ENCODE peak calls at places on chromosomes 12 and 14, in six cellular contexts. Y, N, X, K, D and F are unnamed samples.

GRCh38 chr14:92783813-92784431 is 10.2 kb upstream of the GOLGA5 start:
- DNase-seq in Y (peak), N (peak), X (no peak), K (peak), D (peak), F (no peak)

GRCh38 chr12:21334100-21334499 is 617 bp downstream of the SLCO1A2 start:
- DNase-seq in Y (no peak), N (no peak), X (no peak), K (no peak), D (no peak), F (no peak)

GRCh38 chr12:58346032-58346632 is 404.8 kb downstream of the ATP23 start:
- DNase-seq in Y (peak), N (peak), X (no peak), K (peak), D (peak), F (no peak)

GRCh38 chr12:121802485-121802842 is 1.3 kb upstream of the SETD1B start:
- DNase-seq in Y (no peak), N (no peak), X (no peak), K (no peak), D (no peak), F (no peak)

GRCh38 chr12:124094733-124095132 is 121.7 kb downstream of the ZNF664 start:
- DNase-seq in Y (no peak), N (peak), X (no peak), K (no peak), D (no peak), F (no peak)

GRCh38 chr12:3533703-3534386 is 42.8 kb downstream of the PRMT8 start:
- DNase-seq in Y (no peak), N (no peak), X (no peak), K (no peak), D (no peak), F (peak)

GRCh38 chr12:64889434-64890216 is 65.2 kb downstream of the TBC1D30 start:
- DNase-seq in Y (peak), N (no peak), X (no peak), K (no peak), D (peak), F (no peak)

GRCh38 chr12:111673503-111673902 is 12.3 kb downstream of the BRAP start:
- DNase-seq in Y (peak), N (peak), X (no peak), K (peak), D (peak), F (no peak)

GRCh38 chr14:89618821-89619551 is 202.0 kb upstream of the FOXN3 start:
- DNase-seq in Y (peak), N (peak), X (no peak), K (peak), D (peak), F (peak)

GRCh38 chr12:14238224-14238792 is 127.2 kb upstream of the ATF7IP start:
- DNase-seq in Y (peak), N (peak), X (no peak), K (no peak), D (no peak), F (no peak)

GRCh38 chr12:2642896-2643425 is 151.8 kb upstream of the FKBP4 start:
- DNase-seq in Y (no peak), N (no peak), X (no peak), K (no peak), D (no peak), F (no peak)

GRCh38 chr12:119200601-119201000 is 21.9 kb downstream of the HSPB8 start:
- DNase-seq in Y (no peak), N (no peak), X (no peak), K (no peak), D (no peak), F (no peak)

GRCh38 chr12:15789215-15790171 is at the start of gene EPS8:
- DNase-seq in Y (peak), N (peak), X (peak), K (no peak), D (peak), F (peak)

GRCh38 chr12:105330938-105331804 is 680 bp downstream of the C12orf75 start:
- DNase-seq in Y (no peak), N (peak), X (no peak), K (no peak), D (no peak), F (no peak)

GRCh38 chr14:104101651-104102281 is 16.3 kb downstream of the ASPG start:
- DNase-seq in Y (no peak), N (no peak), X (no peak), K (no peak), D (no peak), F (no peak)

GRCh38 chr12:119412811-119413794 is 78.6 kb downstream of the CCDC60 start:
- DNase-seq in Y (peak), N (peak), X (no peak), K (peak), D (peak), F (peak)

GRCh38 chr12:98939350-98939749 is 294.3 kb downstream of the APAF1 start:
- DNase-seq in Y (peak), N (peak), X (no peak), K (no peak), D (peak), F (no peak)

GRCh38 chr14:99892406-99892805 is 99.2 kb downstream of the EML1 start:
- DNase-seq in Y (peak), N (no peak), X (no peak), K (no peak), D (no peak), F (no peak)

GRCh38 chr12:42652048-42652447 is 62.5 kb upstream of the PRICKLE1 start:
- DNase-seq in Y (no peak), N (peak), X (no peak), K (no peak), D (no peak), F (no peak)

GRCh38 chr14:94132285-94132887 is 3.0 kb upstream of the IFI27L2 start:
- DNase-seq in Y (peak), N (peak), X (no peak), K (no peak), D (peak), F (no peak)

GRCh38 chr12:118059645-118060275 is 1.2 kb downstream of the WSB2 start:
- DNase-seq in Y (peak), N (no peak), X (no peak), K (no peak), D (no peak), F (no peak)

GRCh38 chr14:92480856-92481255 is 32.7 kb upstream of the RIN3 start:
- DNase-seq in Y (no peak), N (no peak), X (no peak), K (no peak), D (no peak), F (no peak)

GRCh38 chr14:59126714-59127436 is 61.6 kb upstream of the DAAM1 start:
- DNase-seq in Y (peak), N (peak), X (no peak), K (peak), D (peak), F (no peak)

GRCh38 chr14:72553161-72553560 is 340.7 kb downstream of the DPF3 start:
- DNase-seq in Y (peak), N (no peak), X (no peak), K (no peak), D (no peak), F (no peak)

GRCh38 chr14:63039800-63040380 is 5.4 kb downstream of the KCNH5 start:
- DNase-seq in Y (peak), N (peak), X (no peak), K (no peak), D (peak), F (no peak)

GRCh38 chr14:37384870-37385596 is 187.3 kb downstream of the MIPOL1 start:
- DNase-seq in Y (no peak), N (peak), X (no peak), K (peak), D (peak), F (no peak)

GRCh38 chr12:90896164-90896563 is 58.8 kb downstream of the CCER1 start:
- DNase-seq in Y (peak), N (no peak), X (no peak), K (no peak), D (no peak), F (no peak)

GRCh38 chr12:571795-572531 is 91.3 kb downstream of the NINJ2 start:
- DNase-seq in Y (no peak), N (peak), X (no peak), K (no peak), D (peak), F (no peak)

GRCh38 chr12:69247253-69248018 is 8.1 kb downstream of the CPSF6 start:
- DNase-seq in Y (no peak), N (no peak), X (no peak), K (no peak), D (no peak), F (no peak)

GRCh38 chr14:38309522-38310262 is 53.8 kb upstream of the CLEC14A start:
- DNase-seq in Y (no peak), N (no peak), X (no peak), K (no peak), D (no peak), F (no peak)

GRCh38 chr12:7079826-7080125 is 12.5 kb downstream of the C1R start:
- DNase-seq in Y (peak), N (peak), X (no peak), K (no peak), D (no peak), F (no peak)

GRCh38 chr12:121799842-121800693 is 3.7 kb upstream of the SETD1B start:
- DNase-seq in Y (peak), N (peak), X (no peak), K (peak), D (peak), F (no peak)

GRCh38 chr14:69270795-69271708 is 11.1 kb downstream of the GALNT16 start:
- DNase-seq in Y (peak), N (no peak), X (no peak), K (no peak), D (no peak), F (no peak)

GRCh38 chr12:130799051-130799450 is 40.0 kb downstream of the STX2 start:
- DNase-seq in Y (peak), N (no peak), X (no peak), K (no peak), D (no peak), F (no peak)

GRCh38 chr12:10223208-10223607 is 10.5 kb downstream of the GABARAPL1 start:
- DNase-seq in Y (no peak), N (no peak), X (no peak), K (no peak), D (no peak), F (peak)

GRCh38 chr12:6570264-6570887 is 2.3 kb upstream of the NOP2 start:
- DNase-seq in Y (no peak), N (peak), X (no peak), K (peak), D (peak), F (peak)

GRCh38 chr14:73467377-73467776 is 9.0 kb upstream of the NUMB start:
- DNase-seq in Y (peak), N (no peak), X (no peak), K (peak), D (no peak), F (no peak)

GRCh38 chr14:75917322-75918251 is 64.2 kb downstream of the TGFB3 start:
- DNase-seq in Y (no peak), N (no peak), X (no peak), K (no peak), D (no peak), F (no peak)
- TF ChIP-seq CEBPB in Y (no peak), N (no peak), X (no peak), K (no peak), D (no peak), F (no peak)

GRCh38 chr12:81170072-81170471 is 92.2 kb downstream of the ACSS3 start:
- DNase-seq in Y (peak), N (no peak), X (no peak), K (no peak), D (no peak), F (no peak)
- TF ChIP-seq RFX5 in Y (no peak), N (no peak), X (no peak), K (no peak), D (no peak), F (no peak)

GRCh38 chr12:101087903-101088302 is 122.1 kb downstream of the SLC5A8 start:
- DNase-seq in Y (no peak), N (no peak), X (no peak), K (no peak), D (peak), F (no peak)
- TF ChIP-seq CEBPB in Y (no peak), N (no peak), X (no peak), K (no peak), D (no peak), F (no peak)

GRCh38 chr12:54984602-54985376 is at the start of gene TESPA1:
- DNase-seq in Y (no peak), N (no peak), X (peak), K (peak), D (no peak), F (no peak)
- TF ChIP-seq RFX5 in Y (no peak), N (no peak), X (no peak), K (no peak), D (no peak), F (no peak)

GRCh38 chr12:102964872-102965271 is 7.4 kb downstream of the ASCL1 start:
- DNase-seq in Y (no peak), N (peak), X (no peak), K (no peak), D (no peak), F (no peak)
- TF ChIP-seq CEBPB in Y (no peak), N (no peak), X (no peak), K (no peak), D (no peak), F (no peak)

DNA sequence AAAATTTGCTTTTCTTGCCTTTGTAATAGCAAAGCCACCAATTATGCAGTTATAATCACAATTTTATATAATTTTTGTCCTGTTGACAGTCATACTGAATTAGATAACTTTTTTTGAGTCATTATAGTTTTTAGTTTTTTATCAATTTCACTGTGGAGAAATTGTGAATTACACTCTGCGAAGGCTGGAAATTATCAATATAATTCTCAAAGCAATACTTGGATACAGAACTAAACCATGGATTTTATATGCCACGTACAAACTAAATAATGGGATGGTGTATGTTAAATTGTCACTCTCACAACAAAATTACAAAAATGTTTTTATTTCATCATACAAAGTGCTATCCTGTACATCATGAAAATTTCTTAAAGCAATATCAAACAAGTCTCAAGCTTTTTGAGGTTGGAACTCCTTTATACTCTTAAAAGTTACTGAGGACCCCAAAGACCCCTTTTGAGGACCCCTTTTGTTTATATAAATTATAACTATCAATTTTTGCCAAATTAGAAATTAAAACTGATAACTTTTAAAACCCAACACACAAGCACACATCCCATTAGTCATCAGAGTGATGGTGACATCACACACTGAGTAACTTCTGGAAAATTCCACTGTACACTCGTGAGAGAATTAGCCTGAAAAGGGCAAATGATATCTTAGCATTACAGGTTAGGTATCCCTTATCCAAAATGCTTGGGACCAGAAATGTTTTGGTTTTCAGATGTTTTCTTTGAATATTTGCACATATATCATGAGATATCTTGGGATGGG is 19.8 kb upstream of the AQP2 start:
- DNase-seq in Y (peak), N (no peak), X (no peak), K (no peak), D (no peak), F (no peak)
- TF ChIP-seq RFX5 in Y (no peak), N (no peak), X (no peak), K (no peak), D (no peak), F (no peak)

GRCh38 chr12:34400423-34400881 is 378.2 kb downstream of the ALG10 start:
- DNase-seq in Y (no peak), N (no peak), X (no peak), K (peak), D (no peak), F (no peak)

GRCh38 chr12:34400986-34401658 is 378.8 kb downstream of the ALG10 start:
- DNase-seq in Y (no peak), N (no peak), X (no peak), K (peak), D (no peak), F (no peak)

GRCh38 chr12:34398706-34399630 is 376.7 kb downstream of the ALG10 start:
- DNase-seq in Y (no peak), N (no peak), X (no peak), K (peak), D (no peak), F (no peak)

GRCh38 chr12:34398366-34398705 is 376.0 kb downstream of the ALG10 start:
- DNase-seq in Y (no peak), N (no peak), X (no peak), K (peak), D (no peak), F (no peak)

GRCh38 chr12:34399631-34400422 is 377.5 kb downstream of the ALG10 start:
- DNase-seq in Y (no peak), N (no peak), X (no peak), K (peak), D (no peak), F (peak)
- TF ChIP-seq CEBPB in Y (no peak), N (no peak), X (no peak), K (no peak), D (no peak), F (no peak)